ENCODE peak calls at places on chromosomes 1 and 21, in eight cellular contexts. V is NCI-H1417; Y is activated T-cell treated with anti-CD3 and anti-CD28 coated beads, Interleukin-2, amount 50 U/mL, for 72 hours; W is left ventricle myocardium superior; Q is activated naive CD8-positive, alpha-beta T cell treated with anti-CD3 and anti-CD28 coated beads for 36 hours; F is NB4; P is MM.1S; C is Daoy. B is an unnamed sample.
A peak's percentile ranks its signal among the peaks of the same experiment; 100 is the strongest.

GRCh38 chr1:4585216-4585615 is 69.2 kb upstream of the AJAP1 start:
- DNase-seq in Y (peak; percentile 55), F (peak; percentile 21), Q (peak; percentile 52), P (peak; percentile 31), V (no peak), W (peak; percentile 32), C (peak; percentile 7), B (no peak)

GRCh38 chr1:169708633-169709032 is 2.8 kb downstream of the SELL start:
- DNase-seq in Q (no peak), P (no peak), V (no peak), C (no peak), Y (no peak), F (no peak), W (no peak), B (no peak)

GRCh38 chr1:154870117-154870571 is at the start of gene KCNN3:
- DNase-seq in V (peak; percentile 96), F (peak; percentile 89), C (peak; percentile 97), W (peak; percentile 96), Y (peak; percentile 81), Q (peak; percentile 84), P (peak; percentile 99), B (peak; percentile 95)

GRCh38 chr1:119367332-119368124 is 1.1 kb upstream of the HAO2 start:
- DNase-seq in P (peak; percentile 16), C (peak; percentile 33), Y (no peak), F (peak; percentile 21), Q (no peak), V (peak; percentile 12), W (no peak), B (no peak)

GRCh38 chr1:14780271-14780670 is 181.8 kb downstream of the KAZN start:
- DNase-seq in V (no peak), F (peak; percentile 96), Q (no peak), P (no peak), C (no peak), Y (no peak), W (no peak), B (no peak)

GRCh38 chr1:84742653-84743052 is 52.4 kb upstream of the SSX2IP start:
- DNase-seq in C (no peak), W (no peak), F (no peak), Q (no peak), P (no peak), Y (peak; percentile 33), V (no peak), B (no peak)

GRCh38 chr1:246778663-246779062 is 54.5 kb downstream of the SCCPDH start:
- DNase-seq in Q (no peak), P (no peak), C (no peak), Y (no peak), F (no peak), W (no peak), V (no peak), B (no peak)

GRCh38 chr1:147167361-147167760 is 4.9 kb downstream of the PRKAB2 start:
- DNase-seq in F (no peak), V (no peak), Q (no peak), W (no peak), P (no peak), Y (no peak), C (peak; percentile 74), B (no peak)

GRCh38 chr1:206501881-206502280 is 5.5 kb upstream of the RASSF5 start:
- DNase-seq in V (no peak), Y (no peak), W (no peak), P (no peak), F (no peak), C (no peak), Q (no peak), B (no peak)

GRCh38 chr21:36321325-36322082 is 1.5 kb downstream of the MORC3 start:
- DNase-seq in Y (peak; percentile 33), F (peak; percentile 71), Q (peak; percentile 7), W (no peak), V (peak; percentile 64), C (peak; percentile 52), P (no peak), B (no peak)

GRCh38 chr1:114024049-114024448 is 44.8 kb downstream of the OLFML3 start:
- DNase-seq in F (no peak), W (no peak), Y (no peak), V (no peak), Q (no peak), P (no peak), C (no peak), B (no peak)

GRCh38 chr21:36097427-36098230 is 27.8 kb downstream of the CBR1 start:
- DNase-seq in Y (no peak), P (no peak), W (no peak), F (peak; percentile 65), V (no peak), C (peak; percentile 21), Q (no peak), B (no peak)

GRCh38 chr1:219085988-219086387 is 87.7 kb upstream of the LYPLAL1 start:
- DNase-seq in Q (no peak), W (no peak), P (no peak), F (no peak), C (peak; percentile 11), V (no peak), Y (no peak), B (no peak)

GRCh38 chr1:174883361-174883760 is 116.4 kb upstream of the CACYBP start:
- DNase-seq in Y (no peak), V (no peak), C (peak; percentile 15), F (peak; percentile 21), W (no peak), Q (no peak), P (peak; percentile 38), B (no peak)

GRCh38 chr1:153567621-153568366 is 2.1 kb upstream of the S100A2 start:
- DNase-seq in V (peak; percentile 25), Q (peak; percentile 50), Y (peak; percentile 78), W (no peak), C (peak; percentile 90), P (no peak), F (no peak), B (no peak)

GRCh38 chr1:197868751-197869501 is 33.5 kb upstream of the C1orf53 start:
- DNase-seq in C (peak; percentile 44), Q (peak; percentile 11), Y (peak; percentile 41), V (peak; percentile 27), W (no peak), F (peak; percentile 74), P (peak; percentile 79), B (no peak)

GRCh38 chr1:116396769-116397168 is 23.7 kb downstream of the ATP1A1 start:
- DNase-seq in Q (no peak), W (no peak), Y (no peak), V (no peak), F (no peak), P (no peak), C (no peak), B (no peak)

GRCh38 chr1:43421976-43422750 is 31.6 kb downstream of the HYI start:
- DNase-seq in Q (no peak), F (no peak), Y (no peak), W (no peak), C (no peak), V (no peak), P (no peak), B (no peak)

GRCh38 chr1:118535901-118536300 is 350.9 kb upstream of the SPAG17 start:
- DNase-seq in V (peak; percentile 33), Q (no peak), Y (no peak), C (no peak), W (no peak), P (no peak), F (no peak), B (no peak)

GRCh38 chr1:165884690-165885304 is 57.4 kb downstream of the UCK2 start:
- DNase-seq in Q (no peak), P (no peak), F (peak; percentile 63), W (no peak), V (no peak), Y (no peak), C (no peak), B (no peak)

GRCh38 chr21:21968810-21969588 is 970.8 kb downstream of the NCAM2 start:
- DNase-seq in F (no peak), P (no peak), C (no peak), Y (no peak), Q (no peak), W (no peak), V (peak; percentile 64), B (no peak)

GRCh38 chr1:45282346-45282745 is 44.3 kb upstream of the HPDL start:
- DNase-seq in C (no peak), F (no peak), Q (no peak), W (no peak), Y (no peak), P (no peak), V (no peak), B (no peak)

GRCh38 chr1:204503122-204503912 is 8.7 kb upstream of the PIK3C2B start:
- DNase-seq in Y (peak; percentile 45), P (peak; percentile 85), V (peak; percentile 72), C (peak; percentile 54), Q (no peak), F (peak; percentile 78), W (no peak), B (no peak)

GRCh38 chr1:220157738-220158137 is 63.8 kb downstream of the IARS2 start:
- DNase-seq in Y (no peak), Q (no peak), W (no peak), C (no peak), P (no peak), V (no peak), F (no peak), B (no peak)

GRCh38 chr1:226655251-226656163 is 83.6 kb downstream of the ITPKB start:
- DNase-seq in W (no peak), F (peak; percentile 52), C (peak; percentile 75), V (peak; percentile 40), P (peak; percentile 52), Q (no peak), Y (no peak), B (peak; percentile 41)

GRCh38 chr21:41564871-41565281 is 56.9 kb upstream of the TMPRSS2 start:
- DNase-seq in P (peak; percentile 71), F (peak; percentile 26), W (no peak), C (peak; percentile 62), V (no peak), Y (peak; percentile 22), Q (peak; percentile 9), B (no peak)

GRCh38 chr21:37582613-37583012 is 216.0 kb downstream of the DYRK1A start:
- DNase-seq in W (no peak), V (peak; percentile 6), Y (no peak), Q (no peak), P (peak; percentile 73), C (peak; percentile 52), F (peak; percentile 65), B (no peak)

GRCh38 chr1:211589782-211590721 is 11.1 kb upstream of the SLC30A1 start:
- DNase-seq in W (peak; percentile 79), Y (no peak), V (no peak), Q (no peak), F (peak; percentile 94), C (peak; percentile 81), P (no peak), B (peak; percentile 87)

GRCh38 chr1:206850401-206850800 is 15.0 kb upstream of the IL20 start:
- DNase-seq in V (no peak), F (no peak), W (no peak), P (no peak), Q (no peak), C (no peak), Y (no peak), B (no peak)

GRCh38 chr1:9657521-9658032 is 6.0 kb downstream of the PIK3CD start:
- DNase-seq in Y (peak; percentile 29), F (peak; percentile 57), P (no peak), C (no peak), V (no peak), W (no peak), Q (peak; percentile 58), B (no peak)

GRCh38 chr1:244065063-244065788 is 14.1 kb downstream of the ZBTB18 start:
- DNase-seq in C (no peak), F (no peak), V (no peak), W (no peak), Y (no peak), P (no peak), Q (no peak), B (no peak)

GRCh38 chr1:193275773-193276172 is 89.4 kb upstream of the B3GALT2 start:
- DNase-seq in F (no peak), P (no peak), W (no peak), Q (no peak), V (no peak), C (no peak), Y (no peak), B (no peak)

GRCh38 chr1:233010164-233010563 is 59.8 kb downstream of the NTPCR start:
- DNase-seq in P (no peak), F (peak; percentile 23), Q (no peak), C (no peak), V (no peak), W (no peak), Y (no peak), B (no peak)

GRCh38 chr1:65044411-65044810 is 78.1 kb upstream of the JAK1 start:
- DNase-seq in P (peak; percentile 91), C (no peak), Q (no peak), W (no peak), Y (no peak), F (no peak), V (no peak), B (no peak)